ENCODE peak calls at places on chromosomes 11 and 22, in five cellular contexts. One of them, this sample, is unnamed.

GRCh38 chr11:13465909-13466371 is 2.9 kb upstream of the BTBD10 start:
- DNase-seq in fibroblast of pulmonary artery: peak
- DNase-seq in naive thymus-derived CD4-positive, alpha-beta T cell: no peak
- DNase-seq in ovary: no peak
- DNase-seq in AG04449: peak
- DNase-seq in this sample: peak

GRCh38 chr22:19036523-19037273 is 85.5 kb downstream of the DGCR2 start:
- DNase-seq in fibroblast of pulmonary artery: peak
- DNase-seq in naive thymus-derived CD4-positive, alpha-beta T cell: no peak
- DNase-seq in ovary: no peak
- DNase-seq in AG04449: no peak
- DNase-seq in this sample: no peak

GRCh38 chr11:12784445-12784844 is 110.2 kb downstream of the TEAD1 start:
- DNase-seq in fibroblast of pulmonary artery: no peak
- DNase-seq in naive thymus-derived CD4-positive, alpha-beta T cell: no peak
- DNase-seq in ovary: no peak
- DNase-seq in AG04449: no peak
- DNase-seq in this sample: no peak

GRCh38 chr11:134376150-134376921 is 35.7 kb downstream of the B3GAT1 start:
- DNase-seq in fibroblast of pulmonary artery: no peak
- DNase-seq in naive thymus-derived CD4-positive, alpha-beta T cell: no peak
- DNase-seq in ovary: no peak
- DNase-seq in AG04449: no peak
- DNase-seq in this sample: no peak

GRCh38 chr11:110379936-110380335 is 49.8 kb upstream of the FDX1 start:
- DNase-seq in fibroblast of pulmonary artery: no peak
- DNase-seq in naive thymus-derived CD4-positive, alpha-beta T cell: no peak
- DNase-seq in ovary: no peak
- DNase-seq in AG04449: no peak
- DNase-seq in this sample: no peak

GRCh38 chr11:504053-504993 is 2.7 kb downstream of the RNH1 start:
- DNase-seq in fibroblast of pulmonary artery: peak
- DNase-seq in naive thymus-derived CD4-positive, alpha-beta T cell: peak
- DNase-seq in ovary: peak
- DNase-seq in AG04449: no peak
- DNase-seq in this sample: no peak

GRCh38 chr11:26741036-26741435 is 19.2 kb upstream of the SLC5A12 start:
- DNase-seq in fibroblast of pulmonary artery: peak
- DNase-seq in naive thymus-derived CD4-positive, alpha-beta T cell: no peak
- DNase-seq in ovary: no peak
- DNase-seq in AG04449: peak
- DNase-seq in this sample: no peak

GRCh38 chr11:126646701-126647209 is 291.3 kb downstream of the ST3GAL4 start:
- DNase-seq in fibroblast of pulmonary artery: no peak
- DNase-seq in naive thymus-derived CD4-positive, alpha-beta T cell: no peak
- DNase-seq in ovary: no peak
- DNase-seq in AG04449: peak
- DNase-seq in this sample: no peak

GRCh38 chr11:14288189-14288935 is 70.6 kb downstream of the RRAS2 start:
- DNase-seq in fibroblast of pulmonary artery: peak
- DNase-seq in naive thymus-derived CD4-positive, alpha-beta T cell: no peak
- DNase-seq in ovary: no peak
- DNase-seq in AG04449: peak
- DNase-seq in this sample: no peak

GRCh38 chr22:42399315-42400271 is 32.6 kb downstream of the NFAM1 start:
- DNase-seq in fibroblast of pulmonary artery: no peak
- DNase-seq in naive thymus-derived CD4-positive, alpha-beta T cell: no peak
- DNase-seq in ovary: no peak
- DNase-seq in AG04449: no peak
- DNase-seq in this sample: peak

GRCh38 chr11:33620423-33621120 is 80.1 kb downstream of the C11orf91 start:
- DNase-seq in fibroblast of pulmonary artery: peak
- DNase-seq in naive thymus-derived CD4-positive, alpha-beta T cell: no peak
- DNase-seq in ovary: no peak
- DNase-seq in AG04449: no peak
- DNase-seq in this sample: no peak

GRCh38 chr22:29031236-29031982 is 30.2 kb downstream of the C22orf31 start:
- DNase-seq in fibroblast of pulmonary artery: peak
- DNase-seq in naive thymus-derived CD4-positive, alpha-beta T cell: no peak
- DNase-seq in ovary: peak
- DNase-seq in AG04449: peak
- DNase-seq in this sample: peak

GRCh38 chr11:69721061-69721460 is 17.2 kb upstream of the FGF19 start:
- DNase-seq in fibroblast of pulmonary artery: no peak
- DNase-seq in naive thymus-derived CD4-positive, alpha-beta T cell: no peak
- DNase-seq in ovary: no peak
- DNase-seq in AG04449: no peak
- DNase-seq in this sample: no peak

GRCh38 chr11:79209540-79210266 is 231.1 kb downstream of the TENM4 start:
- DNase-seq in fibroblast of pulmonary artery: no peak
- DNase-seq in naive thymus-derived CD4-positive, alpha-beta T cell: no peak
- DNase-seq in ovary: peak
- DNase-seq in AG04449: no peak
- DNase-seq in this sample: peak

GRCh38 chr11:63478896-63479295 is 12.1 kb downstream of the PLAAT5 start:
- DNase-seq in fibroblast of pulmonary artery: peak
- DNase-seq in naive thymus-derived CD4-positive, alpha-beta T cell: peak
- DNase-seq in ovary: peak
- DNase-seq in AG04449: peak
- DNase-seq in this sample: peak

GRCh38 chr22:37100589-37101127 is 8.9 kb downstream of the TMPRSS6 start:
- DNase-seq in fibroblast of pulmonary artery: no peak
- DNase-seq in naive thymus-derived CD4-positive, alpha-beta T cell: no peak
- DNase-seq in ovary: no peak
- DNase-seq in AG04449: no peak
- DNase-seq in this sample: no peak

GRCh38 chr22:49850021-49850911 is 3.4 kb upstream of the ZBED4 start:
- DNase-seq in fibroblast of pulmonary artery: no peak
- DNase-seq in naive thymus-derived CD4-positive, alpha-beta T cell: no peak
- DNase-seq in ovary: no peak
- DNase-seq in AG04449: no peak
- DNase-seq in this sample: no peak

GRCh38 chr22:49848690-49849160 is 4.9 kb upstream of the ZBED4 start:
- DNase-seq in fibroblast of pulmonary artery: no peak
- DNase-seq in naive thymus-derived CD4-positive, alpha-beta T cell: no peak
- DNase-seq in ovary: no peak
- DNase-seq in AG04449: no peak
- DNase-seq in this sample: no peak

GRCh38 chr22:49847751-49848689 is 5.6 kb upstream of the ZBED4 start:
- DNase-seq in fibroblast of pulmonary artery: no peak
- DNase-seq in naive thymus-derived CD4-positive, alpha-beta T cell: no peak
- DNase-seq in ovary: no peak
- DNase-seq in AG04449: no peak
- DNase-seq in this sample: no peak

GRCh38 chr22:49850959-49851815 is 2.5 kb upstream of the ZBED4 start:
- DNase-seq in fibroblast of pulmonary artery: no peak
- DNase-seq in naive thymus-derived CD4-positive, alpha-beta T cell: no peak
- DNase-seq in ovary: no peak
- DNase-seq in AG04449: no peak
- DNase-seq in this sample: no peak

GRCh38 chr22:49849161-49850020 is 4.3 kb upstream of the ZBED4 start:
- DNase-seq in fibroblast of pulmonary artery: no peak
- DNase-seq in naive thymus-derived CD4-positive, alpha-beta T cell: no peak
- DNase-seq in ovary: no peak
- DNase-seq in AG04449: no peak
- DNase-seq in this sample: no peak
- H3K4me3 ChIP-seq in fibroblast of pulmonary artery: no peak
- H3K4me3 ChIP-seq in naive thymus-derived CD4-positive, alpha-beta T cell: peak
- H3K4me3 ChIP-seq in ovary: peak
- H3K4me3 ChIP-seq in AG04449: peak
- H3K4me3 ChIP-seq in this sample: no peak

DNA sequence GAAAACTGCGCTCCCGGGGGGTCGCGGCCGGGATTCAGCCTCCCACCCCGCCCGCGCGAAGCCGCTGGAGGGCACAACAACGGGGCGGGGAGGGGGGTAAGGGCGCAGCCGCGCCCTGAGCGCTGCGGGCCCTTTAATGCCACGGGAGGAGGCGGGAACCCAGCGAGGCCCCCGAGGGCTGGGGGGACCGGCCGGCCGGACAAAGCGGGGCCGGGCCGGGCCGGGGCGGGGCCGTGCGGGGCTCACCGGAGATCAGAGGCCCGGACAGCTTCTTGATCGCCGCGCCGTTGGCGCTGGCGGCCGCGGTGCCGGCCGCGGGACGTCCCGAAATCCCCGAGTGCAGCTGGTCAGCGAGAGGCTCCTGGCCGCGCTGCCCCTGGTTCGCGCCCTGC is 1.2 kb downstream of the CDKN1C start:
- DNase-seq in fibroblast of pulmonary artery: peak
- DNase-seq in naive thymus-derived CD4-positive, alpha-beta T cell: no peak
- DNase-seq in ovary: peak
- DNase-seq in AG04449: no peak
- DNase-seq in this sample: no peak
- H3K4me3 ChIP-seq in fibroblast of pulmonary artery: peak
- H3K4me3 ChIP-seq in naive thymus-derived CD4-positive, alpha-beta T cell: peak
- H3K4me3 ChIP-seq in ovary: peak
- H3K4me3 ChIP-seq in AG04449: peak
- H3K4me3 ChIP-seq in this sample: peak

DNA sequence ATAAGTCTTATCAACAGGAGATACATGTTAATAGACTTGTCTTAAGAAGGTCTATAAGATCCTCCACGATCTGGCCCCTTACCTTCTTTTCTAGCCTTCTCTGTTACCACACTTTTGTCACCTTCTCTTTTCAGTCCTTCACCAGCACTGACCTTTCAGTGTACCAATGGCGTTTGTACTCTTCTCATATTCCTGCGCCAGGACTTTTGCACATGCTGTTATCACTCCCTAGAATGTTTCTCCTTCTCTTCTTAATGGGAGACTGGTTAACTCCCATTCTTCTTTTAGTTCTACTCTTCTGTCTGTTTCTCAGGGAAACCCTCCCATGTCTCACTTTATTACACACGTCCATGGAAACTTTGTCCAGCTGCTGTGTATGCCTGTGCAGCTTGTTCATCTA is 4.4 kb upstream of the EED start:
- DNase-seq in fibroblast of pulmonary artery: no peak
- DNase-seq in naive thymus-derived CD4-positive, alpha-beta T cell: no peak
- DNase-seq in ovary: no peak
- DNase-seq in AG04449: no peak
- DNase-seq in this sample: no peak
- H3K4me3 ChIP-seq in fibroblast of pulmonary artery: no peak
- H3K4me3 ChIP-seq in naive thymus-derived CD4-positive, alpha-beta T cell: no peak
- H3K4me3 ChIP-seq in ovary: no peak
- H3K4me3 ChIP-seq in AG04449: no peak
- H3K4me3 ChIP-seq in this sample: no peak

DNA sequence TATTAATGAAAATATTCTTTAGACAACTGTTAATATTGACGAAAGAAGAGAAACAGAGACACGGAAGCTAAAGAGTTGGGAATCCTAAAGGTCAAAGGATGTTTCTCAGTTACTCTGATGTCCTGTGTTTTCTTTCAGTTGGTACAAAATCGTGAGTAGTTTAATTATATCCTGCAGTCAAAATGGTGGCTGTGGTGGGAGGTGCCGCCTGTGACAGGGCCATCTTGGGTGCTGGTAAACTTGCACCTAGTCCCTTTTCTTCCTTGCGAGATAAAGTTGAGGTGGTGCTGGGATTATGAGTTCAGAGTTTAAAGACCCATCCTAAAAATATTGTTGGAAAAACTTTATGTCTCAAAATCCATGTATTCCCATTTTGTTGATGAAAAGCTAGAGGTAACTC is 2.2 kb downstream of the CECR2 start:
- DNase-seq in fibroblast of pulmonary artery: no peak
- DNase-seq in naive thymus-derived CD4-positive, alpha-beta T cell: no peak
- DNase-seq in ovary: no peak
- DNase-seq in AG04449: no peak
- DNase-seq in this sample: no peak
- H3K4me3 ChIP-seq in fibroblast of pulmonary artery: peak
- H3K4me3 ChIP-seq in naive thymus-derived CD4-positive, alpha-beta T cell: no peak
- H3K4me3 ChIP-seq in ovary: peak
- H3K4me3 ChIP-seq in AG04449: no peak
- H3K4me3 ChIP-seq in this sample: peak

DNA sequence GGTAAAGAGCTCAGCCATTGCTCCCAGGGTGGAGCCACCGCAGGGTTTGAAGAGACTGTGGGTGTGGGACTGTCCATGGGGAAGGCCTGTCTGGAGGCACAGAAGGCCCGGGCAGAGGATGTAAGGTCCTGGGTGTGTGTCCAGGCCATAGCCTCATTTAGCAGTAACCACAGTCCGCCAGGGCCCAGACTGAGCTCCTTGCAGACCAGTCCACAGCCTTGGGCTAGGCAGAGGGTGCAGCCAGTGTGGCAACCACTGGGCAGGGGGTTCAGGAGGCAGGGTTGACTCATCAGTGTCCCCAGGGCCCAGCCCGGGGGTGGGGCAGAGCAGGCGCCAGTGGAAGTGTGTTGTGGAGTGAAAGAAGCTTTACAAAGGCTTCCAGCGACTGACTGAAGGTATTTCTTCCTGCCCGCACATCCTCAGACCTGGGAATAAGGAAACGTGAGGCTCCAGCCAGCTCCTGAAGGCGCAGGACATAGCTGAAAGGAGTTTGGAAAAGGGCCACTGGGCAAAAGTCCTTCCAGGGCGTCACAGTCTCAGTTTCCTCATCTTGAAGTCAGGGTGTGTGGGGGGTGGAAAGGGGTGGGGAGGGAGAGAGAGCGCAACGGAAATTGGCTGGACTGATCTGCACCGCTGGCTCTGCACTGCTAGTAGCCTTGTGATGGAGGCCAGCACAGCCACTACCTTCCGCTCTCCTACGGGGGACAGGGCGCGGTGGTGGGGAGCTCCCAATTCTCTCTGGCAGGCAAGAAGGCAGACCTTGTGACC is 27.8 kb upstream of the WNT11 start:
- DNase-seq in fibroblast of pulmonary artery: peak
- DNase-seq in naive thymus-derived CD4-positive, alpha-beta T cell: no peak
- DNase-seq in ovary: peak
- DNase-seq in AG04449: no peak
- DNase-seq in this sample: peak
- H3K4me3 ChIP-seq in fibroblast of pulmonary artery: peak
- H3K4me3 ChIP-seq in naive thymus-derived CD4-positive, alpha-beta T cell: peak
- H3K4me3 ChIP-seq in ovary: peak
- H3K4me3 ChIP-seq in AG04449: peak
- H3K4me3 ChIP-seq in this sample: peak

DNA sequence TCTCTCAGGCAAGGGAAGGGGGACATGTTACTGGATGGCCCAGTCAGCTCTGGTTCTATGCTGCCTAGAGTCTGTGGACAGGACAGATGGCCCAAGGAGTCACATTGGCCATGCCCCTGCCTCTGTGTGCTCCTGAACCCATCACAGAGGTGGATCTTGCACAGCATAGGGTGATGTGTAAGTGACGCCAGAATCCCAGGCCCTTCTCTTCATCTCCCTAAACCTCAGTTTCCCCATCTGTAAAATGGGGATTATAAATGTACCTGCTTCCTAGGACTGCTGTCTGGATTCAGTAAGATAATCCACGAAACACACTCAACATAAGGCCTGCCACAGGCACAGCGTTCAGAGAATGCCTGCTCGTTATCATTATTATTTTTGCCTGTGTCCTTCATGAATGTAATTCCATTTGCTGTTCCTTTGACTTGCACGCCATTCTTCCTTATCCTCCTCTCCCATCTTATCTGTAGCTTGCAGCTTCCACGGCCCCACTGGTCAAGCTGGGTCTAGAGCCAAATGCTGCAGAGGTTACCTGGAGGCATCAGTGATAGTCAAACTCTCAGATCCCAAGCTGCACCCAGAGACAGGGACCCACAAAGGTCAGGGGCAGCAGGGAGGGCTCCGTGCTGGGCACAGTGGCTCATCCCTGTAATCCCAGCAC is 207.0 kb downstream of the MN1 start:
- DNase-seq in fibroblast of pulmonary artery: no peak
- DNase-seq in naive thymus-derived CD4-positive, alpha-beta T cell: no peak
- DNase-seq in ovary: no peak
- DNase-seq in AG04449: no peak
- DNase-seq in this sample: no peak
- H3K4me3 ChIP-seq in fibroblast of pulmonary artery: no peak
- H3K4me3 ChIP-seq in naive thymus-derived CD4-positive, alpha-beta T cell: no peak
- H3K4me3 ChIP-seq in ovary: no peak
- H3K4me3 ChIP-seq in AG04449: no peak
- H3K4me3 ChIP-seq in this sample: no peak